ENCODE peak calls at places on chromosomes 7 and 10, in ten cellular contexts. G is right lobe of liver; Z is Daoy; W is globus pallidus; J is HCT116; U is CMK; K is activated CD4-positive, alpha-beta T cell treated with anti-CD3 and anti-CD28 coated beads, Interleukin-2, amount 50 U/mL, for 4 hours; A is NCI-H1694 treated with DMSO at 0.1 percent for 48 hours; N is activated effector memory CD4-positive, alpha-beta T cell treated with anti-CD3 and anti-CD28 coated beads, Interleukin-2, amount 50 U/mL, for 16 hours; I is NCI-H2081. V is an unnamed sample.

GRCh38 chr10:118698421-118698820 is 56.3 kb downstream of the CACUL1 start:
- DNase-seq in G (no peak), Z (peak; percentile 90), W (no peak), J (peak; percentile 93), U (peak; percentile 11), K (peak; percentile 84), A (no peak), N (peak; percentile 92), I (no peak), V (no peak)

GRCh38 chr10:125982256-125982948 is 86.0 kb downstream of the FANK1 start:
- DNase-seq in G (no peak), Z (peak; percentile 38), W (peak; percentile 74), J (peak; percentile 64), U (no peak), K (no peak), A (peak; percentile 40), N (no peak), I (peak; percentile 26), V (peak; percentile 88)

GRCh38 chr7:452230-452751 is 67.4 kb downstream of the PDGFA start:
- DNase-seq in G (peak; percentile 40), Z (no peak), W (no peak), J (no peak), U (no peak), K (no peak), A (no peak), N (no peak), I (no peak), V (no peak)

GRCh38 chr10:33498354-33498753 is 163.9 kb upstream of the NRP1 start:
- DNase-seq in G (no peak), Z (no peak), W (no peak), J (no peak), U (no peak), K (no peak), A (no peak), N (no peak), I (no peak), V (no peak)

GRCh38 chr10:84825330-84825729 is 496.9 kb downstream of the CCSER2 start:
- DNase-seq in G (no peak), Z (no peak), W (no peak), J (no peak), U (no peak), K (no peak), A (no peak), N (no peak), I (no peak), V (no peak)

GRCh38 chr10:13659887-13660544 is 73.3 kb downstream of the PRPF18 start:
- DNase-seq in G (peak; percentile 69), Z (peak; percentile 24), W (peak; percentile 64), J (no peak), U (no peak), K (peak; percentile 61), A (peak; percentile 78), N (peak; percentile 88), I (peak; percentile 29), V (peak; percentile 64)

GRCh38 chr10:23383637-23384036 is 39.0 kb upstream of the C10orf67 start:
- DNase-seq in G (no peak), Z (no peak), W (no peak), J (no peak), U (no peak), K (no peak), A (no peak), N (no peak), I (no peak), V (no peak)

GRCh38 chr7:34756025-34756437 is 98.0 kb downstream of the NPSR1 start:
- DNase-seq in G (no peak), Z (peak; percentile 21), W (no peak), J (no peak), U (no peak), K (no peak), A (peak; percentile 35), N (no peak), I (peak; percentile 43), V (no peak)

GRCh38 chr7:130090745-130091532 is 20.6 kb downstream of the KLHDC10 start:
- DNase-seq in G (no peak), Z (no peak), W (no peak), J (no peak), U (no peak), K (no peak), A (no peak), N (no peak), I (no peak), V (no peak)

GRCh38 chr7:33764752-33765451 is 140.4 kb upstream of the BMPER start:
- DNase-seq in G (no peak), Z (peak; percentile 59), W (no peak), J (no peak), U (no peak), K (no peak), A (no peak), N (no peak), I (no peak), V (no peak)

GRCh38 chr10:93915603-93916002 is 21.8 kb downstream of the SLC35G1 start:
- DNase-seq in G (no peak), Z (no peak), W (no peak), J (no peak), U (no peak), K (no peak), A (no peak), N (no peak), I (no peak), V (no peak)